ENCODE peak calls at places on chromosomes 4 and X, in seven cellular contexts. Q is A549, I is suprapubic skin, F is brain microvascular endothelial cell, T is AG04449, E is BJ, S is tibial artery. N is an unnamed sample.

GRCh38 chrX:50779694-50780093 is 34.3 kb downstream of the SHROOM4 start:
- DNase-seq in Q (no peak), I (no peak), F (no peak), T (no peak), E (no peak), S (no peak), N (no peak)

GRCh38 chr4:4480685-4481393 is 61.0 kb downstream of the STX18 start:
- DNase-seq in Q (no peak), I (no peak), F (no peak), T (no peak), E (peak), S (no peak), N (no peak)

GRCh38 chrX:76555816-76556215 is 128.3 kb downstream of the MAGEE1 start:
- DNase-seq in Q (peak), I (no peak), F (peak), T (no peak), E (no peak), S (no peak), N (no peak)

GRCh38 chr4:188423039-188423438 is 283.8 kb downstream of the TRIML1 start:
- DNase-seq in Q (peak), I (no peak), F (no peak), T (no peak), E (no peak), S (no peak), N (peak)

GRCh38 chr4:124980276-124980752 is 267.8 kb upstream of the ANKRD50 start:
- DNase-seq in Q (no peak), I (no peak), F (peak), T (peak), E (peak), S (no peak), N (peak)

GRCh38 chrX:97471071-97471470 is 587.4 kb downstream of the RPA4 start:
- DNase-seq in Q (no peak), I (no peak), F (no peak), T (no peak), E (no peak), S (no peak), N (no peak)

GRCh38 chr4:53131562-53131925 is 234.3 kb downstream of the SCFD2 start:
- DNase-seq in Q (no peak), I (no peak), F (no peak), T (no peak), E (no peak), S (no peak), N (no peak)

GRCh38 chrX:49761481-49761880 is 65.7 kb upstream of the PAGE1 start:
- DNase-seq in Q (peak), I (no peak), F (no peak), T (no peak), E (no peak), S (no peak), N (no peak)

GRCh38 chr4:73690051-73690744 is 50.2 kb upstream of the CXCL8 start:
- DNase-seq in Q (no peak), I (no peak), F (no peak), T (no peak), E (no peak), S (no peak), N (no peak)

DNA sequence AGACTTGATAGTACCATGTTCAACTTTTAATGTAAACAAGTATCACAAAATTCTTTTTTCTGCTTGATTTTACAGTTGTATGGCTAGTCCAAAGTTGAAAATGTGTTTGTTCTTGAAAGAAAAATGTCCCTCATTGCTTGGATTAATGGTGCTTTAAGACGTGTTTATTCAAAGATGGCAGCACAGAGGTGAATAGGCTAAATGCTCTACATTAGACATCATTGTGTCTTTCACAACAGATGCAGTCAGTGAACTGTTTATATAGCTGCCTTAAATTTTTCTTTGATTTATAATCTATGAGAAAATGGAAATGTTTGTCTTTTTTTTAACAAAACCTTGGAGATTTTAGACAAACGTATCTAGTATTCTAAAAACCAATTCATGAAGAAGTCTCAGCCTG is 137.3 kb downstream of the BMPR1B start:
- DNase-seq in Q (no peak), I (no peak), F (no peak), T (no peak), E (no peak), S (no peak), N (no peak)
- TF ChIP-seq CTCF in Q (no peak), I (no peak), F (no peak), T (no peak), E (no peak), S (no peak), N (no peak)

DNA sequence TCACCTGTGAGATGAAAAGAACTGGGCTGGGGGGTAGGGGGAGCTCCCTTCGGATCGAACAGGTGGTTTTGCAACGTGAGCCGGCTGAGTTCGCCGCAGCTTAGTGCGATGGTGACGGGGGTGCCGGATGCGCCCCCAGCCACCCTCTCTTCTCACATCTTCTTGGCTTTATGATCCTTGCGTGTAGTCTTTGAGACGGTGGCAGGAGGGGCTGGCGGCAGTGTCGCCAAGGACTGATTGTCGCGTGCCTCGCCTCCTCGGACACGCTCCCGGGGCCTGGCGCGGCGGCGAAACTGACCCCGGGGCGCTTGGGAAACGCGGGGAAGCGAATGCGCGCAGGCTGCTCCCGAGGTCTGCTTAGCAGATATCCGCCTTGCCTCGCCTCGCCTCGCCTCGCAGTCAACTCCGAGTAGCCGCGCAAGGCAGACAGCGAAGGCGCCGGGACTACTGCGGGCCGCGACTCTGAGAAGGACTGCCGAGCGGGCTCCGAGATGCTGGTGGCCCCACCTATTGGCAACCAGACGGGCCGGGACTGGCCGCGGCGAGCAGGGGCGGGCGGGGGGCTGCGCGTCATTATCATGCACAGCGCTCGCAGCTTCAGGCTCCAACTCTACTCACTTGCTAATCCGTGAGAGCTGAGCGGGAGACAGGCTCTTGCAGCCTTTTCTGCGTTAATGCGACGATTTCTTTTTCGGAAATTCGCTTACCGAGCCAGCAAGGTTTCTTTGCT is 1.5 kb downstream of the GRID2 start:
- DNase-seq in Q (peak), I (no peak), F (peak), T (no peak), E (no peak), S (peak), N (no peak)
- H3K4me3 ChIP-seq in Q (peak), I (peak), F (peak), T (peak), E (no peak), S (peak), N (peak)

GRCh38 chr4:8235224-8235623 is 34.3 kb upstream of the HTRA3 start:
- DNase-seq in Q (no peak), I (no peak), F (no peak), T (no peak), E (no peak), S (no peak), N (no peak)

GRCh38 chr4:8235686-8236085 is 33.9 kb upstream of the HTRA3 start:
- DNase-seq in Q (no peak), I (no peak), F (no peak), T (no peak), E (no peak), S (no peak), N (no peak)

GRCh38 chr4:8237256-8237989 is 32.1 kb upstream of the HTRA3 start:
- DNase-seq in Q (no peak), I (no peak), F (no peak), T (no peak), E (no peak), S (no peak), N (no peak)

GRCh38 chr4:8236920-8237195 is 32.7 kb upstream of the HTRA3 start:
- DNase-seq in Q (no peak), I (no peak), F (no peak), T (no peak), E (no peak), S (no peak), N (no peak)

DNA sequence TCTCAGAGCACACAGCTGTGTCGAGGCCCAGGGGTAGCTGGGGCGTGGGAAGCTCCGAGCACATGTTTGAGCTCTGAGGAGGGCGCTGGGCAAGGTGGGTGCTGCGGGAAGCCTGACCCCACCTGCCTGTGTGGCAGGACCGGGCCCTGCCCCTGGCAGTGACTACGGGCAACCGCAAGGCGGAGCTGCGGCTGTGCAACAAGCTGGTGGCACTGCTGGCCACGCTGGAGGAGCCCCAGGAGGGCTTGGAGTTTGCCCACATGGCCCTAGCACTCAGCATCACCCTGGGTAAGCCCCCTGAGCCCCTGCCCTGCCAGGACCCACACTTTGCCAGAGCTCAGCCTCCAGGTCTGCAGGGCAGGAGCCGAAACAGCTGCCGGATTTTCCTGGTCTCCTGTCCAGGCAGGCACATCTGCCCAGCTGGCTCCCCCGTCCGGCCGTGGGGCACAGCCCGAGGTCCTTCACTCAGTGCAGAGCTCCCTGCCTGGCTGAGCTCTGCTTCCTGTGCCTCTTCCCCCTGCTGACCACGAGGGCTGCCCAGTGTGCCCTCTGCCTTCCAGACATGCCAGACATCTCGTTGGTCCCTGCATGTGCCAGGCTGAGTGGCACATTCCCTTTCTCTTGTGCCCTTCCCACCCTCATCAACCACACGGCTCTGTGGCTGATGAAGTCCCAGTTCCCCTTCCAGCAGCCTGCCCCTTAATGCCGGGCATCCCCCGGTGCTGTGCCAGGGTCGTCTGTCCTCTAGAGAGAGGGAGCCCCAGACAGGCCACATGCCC is 33.2 kb upstream of the HTRA3 start:
- DNase-seq in Q (no peak), I (no peak), F (no peak), T (no peak), E (no peak), S (no peak), N (no peak)
- TF ChIP-seq CTCF in Q (no peak), I (no peak), F (no peak), T (no peak), E (no peak), S (no peak), N (no peak)

GRCh38 chr4:6246170-6246634 is 23.4 kb upstream of the WFS1 start:
- DNase-seq in Q (no peak), I (no peak), F (no peak), T (no peak), E (no peak), S (no peak), N (no peak)
- H3K4me3 ChIP-seq in Q (no peak), I (no peak), F (no peak), T (no peak), E (no peak), S (no peak), N (no peak)

GRCh38 chr4:103032575-103032974 is 13.1 kb upstream of the SLC9B1 start:
- DNase-seq in Q (no peak), I (no peak), F (peak), T (no peak), E (no peak), S (no peak), N (no peak)
- TF ChIP-seq CTCF in Q (peak), I (no peak), F (peak), T (peak), E (peak), S (no peak), N (peak)

GRCh38 chrX:41258281-41258680 is 75.7 kb upstream of the DDX3X start:
- DNase-seq in Q (no peak), I (no peak), F (no peak), T (no peak), E (no peak), S (no peak), N (no peak)
- H3K4me3 ChIP-seq in Q (no peak), I (no peak), F (no peak), T (no peak), E (no peak), S (no peak), N (no peak)

N was measured in epithelial cell of proximal tubule.